ENCODE peak calls at places on chromosomes 4 and X, in four cellular contexts. One of them, this sample, is unnamed.

GRCh38 chrX:128396601-128397000 is 344.4 kb upstream of the ACTRT1 start:
- DNase-seq in heart right ventricle: no peak
- DNase-seq in psoas muscle: no peak
- DNase-seq in SK-N-SH: no peak
- DNase-seq in this sample: no peak

GRCh38 chrX:135185795-135186443 is 14.7 kb upstream of the CT55 start:
- DNase-seq in psoas muscle: no peak
- DNase-seq in SK-N-SH: peak
- DNase-seq in heart right ventricle: no peak
- DNase-seq in this sample: peak

GRCh38 chr4:183950536-183950935 is 45.4 kb downstream of the STOX2 start:
- DNase-seq in SK-N-SH: no peak
- DNase-seq in heart right ventricle: no peak
- DNase-seq in psoas muscle: no peak
- DNase-seq in this sample: no peak

GRCh38 chr4:31411606-31412005 is 691.4 kb downstream of the PCDH7 start:
- DNase-seq in psoas muscle: no peak
- DNase-seq in heart right ventricle: no peak
- DNase-seq in SK-N-SH: no peak
- DNase-seq in this sample: no peak

GRCh38 chr4:88736264-88736663 is 38.6 kb upstream of the NAP1L5 start:
- DNase-seq in SK-N-SH: no peak
- DNase-seq in psoas muscle: no peak
- DNase-seq in heart right ventricle: no peak
- DNase-seq in this sample: no peak

GRCh38 chrX:4035874-4036273 is 322.4 kb upstream of the PRKX start:
- DNase-seq in SK-N-SH: no peak
- DNase-seq in psoas muscle: no peak
- DNase-seq in heart right ventricle: no peak
- DNase-seq in this sample: no peak

GRCh38 chrX:65491620-65492019 is 43.0 kb downstream of the LAS1L start:
- DNase-seq in psoas muscle: no peak
- DNase-seq in heart right ventricle: no peak
- DNase-seq in SK-N-SH: no peak
- DNase-seq in this sample: no peak

GRCh38 chrX:13468096-13468495 is 101.3 kb upstream of the EGFL6 start:
- DNase-seq in heart right ventricle: no peak
- DNase-seq in psoas muscle: no peak
- DNase-seq in SK-N-SH: no peak
- DNase-seq in this sample: no peak

GRCh38 chr4:169341490-169341889 is 70.7 kb upstream of the SH3RF1 start:
- DNase-seq in heart right ventricle: no peak
- DNase-seq in SK-N-SH: no peak
- DNase-seq in psoas muscle: no peak
- DNase-seq in this sample: no peak

GRCh38 chr4:169030575-169030982 is 20.5 kb upstream of the CBR4 start:
- DNase-seq in psoas muscle: no peak
- DNase-seq in heart right ventricle: no peak
- DNase-seq in SK-N-SH: no peak
- DNase-seq in this sample: no peak

GRCh38 chr4:44256414-44256813 is 192.2 kb downstream of the KCTD8 start:
- DNase-seq in psoas muscle: no peak
- DNase-seq in SK-N-SH: no peak
- DNase-seq in heart right ventricle: no peak
- DNase-seq in this sample: no peak

GRCh38 chrX:103063191-103063845 is 653 bp downstream of the BEX1 start:
- DNase-seq in heart right ventricle: no peak
- DNase-seq in psoas muscle: no peak
- DNase-seq in SK-N-SH: peak
- DNase-seq in this sample: no peak

GRCh38 chrX:122087353-122087752 is 1039.9 kb downstream of the GLUD2 start:
- DNase-seq in psoas muscle: no peak
- DNase-seq in SK-N-SH: no peak
- DNase-seq in heart right ventricle: no peak
- DNase-seq in this sample: no peak

GRCh38 chrX:39497717-39498265 is 600.0 kb downstream of the BCOR start:
- DNase-seq in SK-N-SH: no peak
- DNase-seq in psoas muscle: no peak
- DNase-seq in heart right ventricle: no peak
- DNase-seq in this sample: no peak

GRCh38 chr4:122960298-122960985 is 38.0 kb upstream of the NUDT6 start:
- DNase-seq in SK-N-SH: no peak
- DNase-seq in psoas muscle: no peak
- DNase-seq in heart right ventricle: no peak
- DNase-seq in this sample: no peak

GRCh38 chr4:81506731-81507130 is 35.0 kb upstream of the RASGEF1B start:
- DNase-seq in psoas muscle: no peak
- DNase-seq in SK-N-SH: no peak
- DNase-seq in heart right ventricle: no peak
- DNase-seq in this sample: no peak

GRCh38 chrX:45322382-45322781 is 121.7 kb upstream of the DIPK2B start:
- DNase-seq in SK-N-SH: no peak
- DNase-seq in heart right ventricle: no peak
- DNase-seq in psoas muscle: no peak
- DNase-seq in this sample: peak

GRCh38 chrX:39310925-39311324 is 509.7 kb downstream of the MID1IP1 start:
- DNase-seq in heart right ventricle: no peak
- DNase-seq in psoas muscle: no peak
- DNase-seq in SK-N-SH: no peak
- DNase-seq in this sample: no peak

GRCh38 chr4:74109894-74110605 is 11.1 kb upstream of the CXCL2 start:
- DNase-seq in heart right ventricle: no peak
- DNase-seq in SK-N-SH: no peak
- DNase-seq in psoas muscle: no peak
- DNase-seq in this sample: no peak

GRCh38 chr4:142961866-142962265 is 115.8 kb upstream of the INPP4B start:
- DNase-seq in heart right ventricle: no peak
- DNase-seq in SK-N-SH: no peak
- DNase-seq in psoas muscle: no peak
- DNase-seq in this sample: no peak

GRCh38 chr4:3801931-3802550 is 35.9 kb downstream of the ADRA2C start:
- DNase-seq in heart right ventricle: no peak
- DNase-seq in SK-N-SH: no peak
- DNase-seq in psoas muscle: no peak
- DNase-seq in this sample: no peak

GRCh38 chr4:57039345-57039744 is 60.6 kb downstream of the POLR2B start:
- DNase-seq in heart right ventricle: no peak
- DNase-seq in psoas muscle: no peak
- DNase-seq in SK-N-SH: no peak
- DNase-seq in this sample: no peak
- H3K27ac ChIP-seq in heart right ventricle: no peak
- H3K27ac ChIP-seq in psoas muscle: no peak
- H3K27ac ChIP-seq in SK-N-SH: peak
- H3K27ac ChIP-seq in this sample: no peak

DNA sequence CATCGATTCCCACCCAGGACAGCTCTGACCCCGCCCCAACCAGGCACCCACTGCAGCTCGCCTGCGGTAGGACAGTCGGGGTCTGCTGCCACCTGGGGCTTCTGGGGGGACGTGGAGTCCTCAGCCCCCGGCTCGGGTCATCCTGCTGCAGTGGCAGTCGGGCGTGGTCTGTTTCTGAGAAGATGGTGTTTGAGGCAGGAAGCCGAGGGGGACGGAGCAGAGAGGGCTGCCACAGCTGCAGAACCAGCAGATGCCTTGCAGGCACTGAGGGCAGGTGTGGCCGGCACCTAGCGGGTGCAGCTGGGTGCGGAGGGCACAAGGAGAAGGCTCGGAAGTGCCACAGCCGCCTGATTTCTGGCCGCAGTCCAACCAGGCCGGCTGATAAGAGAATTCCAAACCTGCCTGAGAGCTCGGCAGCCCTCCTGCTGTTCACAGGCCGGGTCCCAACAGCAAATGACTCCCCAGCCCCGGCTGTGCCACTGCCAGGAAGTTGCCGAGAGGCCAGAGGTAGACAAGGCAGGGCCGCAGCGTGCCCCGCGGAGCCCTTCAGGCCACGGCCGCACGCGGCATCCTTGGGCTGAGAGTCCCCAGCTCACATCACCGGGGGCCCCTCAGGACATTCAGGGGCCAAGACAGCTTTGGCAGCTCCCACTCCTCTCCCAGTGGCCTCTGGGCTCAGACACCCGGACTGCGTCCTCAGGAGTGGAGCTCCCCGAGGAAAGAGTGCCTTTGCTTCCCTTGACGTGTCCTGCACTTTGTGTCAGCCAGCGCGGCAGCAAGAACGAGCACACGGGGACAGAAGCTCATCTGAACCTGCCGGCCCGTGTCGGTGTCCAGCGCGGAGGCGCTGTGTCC is 9.4 kb upstream of the CPLX1 start:
- DNase-seq in SK-N-SH: peak
- DNase-seq in psoas muscle: peak
- DNase-seq in heart right ventricle: peak
- DNase-seq in this sample: no peak
- H3K27ac ChIP-seq in SK-N-SH: no peak
- H3K27ac ChIP-seq in psoas muscle: no peak
- H3K27ac ChIP-seq in heart right ventricle: no peak
- H3K27ac ChIP-seq in this sample: no peak

DNA sequence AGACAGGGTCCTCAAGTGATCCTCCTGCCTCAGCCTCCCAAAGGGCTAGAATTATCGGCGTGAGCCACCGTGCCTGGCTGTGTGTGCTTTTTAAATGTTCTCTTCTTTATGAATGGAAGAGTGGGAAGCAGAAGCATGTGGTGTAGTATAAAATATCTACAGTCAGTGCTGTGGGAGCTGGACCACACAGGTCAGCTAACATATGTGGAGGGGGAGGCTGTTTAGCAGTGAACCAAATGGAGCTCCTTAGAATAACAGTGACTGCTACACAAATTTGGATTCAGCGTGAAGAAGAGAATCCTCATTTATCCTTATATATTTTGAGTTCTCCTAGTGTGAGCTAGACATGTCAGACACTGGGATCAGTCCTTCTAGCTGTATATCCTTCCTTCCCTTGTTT is 3.2 kb downstream of the SNX25 start:
- DNase-seq in SK-N-SH: no peak
- DNase-seq in heart right ventricle: no peak
- DNase-seq in psoas muscle: no peak
- DNase-seq in this sample: no peak
- H3K27ac ChIP-seq in SK-N-SH: no peak
- H3K27ac ChIP-seq in heart right ventricle: no peak
- H3K27ac ChIP-seq in psoas muscle: no peak
- H3K27ac ChIP-seq in this sample: no peak

GRCh38 chrX:10104958-10105658 is 51.7 kb upstream of the CLCN4 start:
- DNase-seq in heart right ventricle: no peak
- DNase-seq in psoas muscle: no peak
- DNase-seq in SK-N-SH: no peak
- DNase-seq in this sample: no peak
- H3K27ac ChIP-seq in heart right ventricle: no peak
- H3K27ac ChIP-seq in psoas muscle: no peak
- H3K27ac ChIP-seq in SK-N-SH: no peak
- H3K27ac ChIP-seq in this sample: no peak

GRCh38 chr4:38313999-38314561 is 349.9 kb upstream of the KLF3 start:
- DNase-seq in psoas muscle: no peak
- DNase-seq in heart right ventricle: no peak
- DNase-seq in SK-N-SH: no peak
- DNase-seq in this sample: no peak
- H3K27ac ChIP-seq in psoas muscle: no peak
- H3K27ac ChIP-seq in heart right ventricle: no peak
- H3K27ac ChIP-seq in SK-N-SH: no peak
- H3K27ac ChIP-seq in this sample: peak

This sample was measured in prostate gland.